ENCODE peak calls at places on chromosomes 5 and 9, in eight cellular contexts. One of them, this sample, is unnamed.

GRCh38 chr5:176813587-176814312 is 3.4 kb downstream of the UNC5A start:
- DNase-seq in body of pancreas: no peak
- DNase-seq in upper lobe of right lung: no peak
- DNase-seq in esophagus muscularis mucosa: no peak
- DNase-seq in PC-9: no peak
- DNase-seq in WTC11: no peak
- DNase-seq in GM06990: no peak
- DNase-seq in HCT116: no peak
- DNase-seq in this sample: no peak

GRCh38 chr9:136023401-136024225 is 62.4 kb upstream of the UBAC1 start:
- DNase-seq in body of pancreas: peak
- DNase-seq in HCT116: no peak
- DNase-seq in WTC11: peak
- DNase-seq in esophagus muscularis mucosa: no peak
- DNase-seq in PC-9: no peak
- DNase-seq in GM06990: no peak
- DNase-seq in upper lobe of right lung: peak
- DNase-seq in this sample: no peak

GRCh38 chr5:103034662-103035392 is 85.1 kb downstream of the GIN1 start:
- DNase-seq in HCT116: no peak
- DNase-seq in PC-9: no peak
- DNase-seq in upper lobe of right lung: peak
- DNase-seq in esophagus muscularis mucosa: no peak
- DNase-seq in WTC11: no peak
- DNase-seq in GM06990: no peak
- DNase-seq in body of pancreas: no peak
- DNase-seq in this sample: no peak

GRCh38 chr9:133960568-133961129 is 31.5 kb downstream of the VAV2 start:
- DNase-seq in HCT116: no peak
- DNase-seq in esophagus muscularis mucosa: no peak
- DNase-seq in WTC11: no peak
- DNase-seq in GM06990: no peak
- DNase-seq in PC-9: no peak
- DNase-seq in upper lobe of right lung: no peak
- DNase-seq in body of pancreas: peak
- DNase-seq in this sample: no peak

GRCh38 chr9:97696025-97696822 is 916 bp downstream of the XPA start:
- DNase-seq in upper lobe of right lung: no peak
- DNase-seq in WTC11: no peak
- DNase-seq in body of pancreas: no peak
- DNase-seq in PC-9: no peak
- DNase-seq in esophagus muscularis mucosa: no peak
- DNase-seq in HCT116: no peak
- DNase-seq in GM06990: no peak
- DNase-seq in this sample: no peak

GRCh38 chr5:148020247-148020646 is 43.5 kb upstream of the SPINK5 start:
- DNase-seq in GM06990: no peak
- DNase-seq in esophagus muscularis mucosa: no peak
- DNase-seq in body of pancreas: no peak
- DNase-seq in HCT116: no peak
- DNase-seq in upper lobe of right lung: no peak
- DNase-seq in PC-9: peak
- DNase-seq in WTC11: no peak
- DNase-seq in this sample: no peak

GRCh38 chr5:35171108-35171507 is 59.2 kb downstream of the PRLR start:
- DNase-seq in PC-9: no peak
- DNase-seq in HCT116: no peak
- DNase-seq in GM06990: no peak
- DNase-seq in upper lobe of right lung: no peak
- DNase-seq in esophagus muscularis mucosa: no peak
- DNase-seq in WTC11: no peak
- DNase-seq in body of pancreas: no peak
- DNase-seq in this sample: no peak

GRCh38 chr5:6593148-6594016 is 39.5 kb downstream of the NSUN2 start:
- DNase-seq in upper lobe of right lung: no peak
- DNase-seq in GM06990: no peak
- DNase-seq in HCT116: no peak
- DNase-seq in esophagus muscularis mucosa: no peak
- DNase-seq in WTC11: no peak
- DNase-seq in PC-9: no peak
- DNase-seq in body of pancreas: no peak
- DNase-seq in this sample: no peak

GRCh38 chr5:139698461-139699146 is 50.5 kb downstream of the CXXC5 start:
- DNase-seq in body of pancreas: peak
- DNase-seq in upper lobe of right lung: peak
- DNase-seq in PC-9: no peak
- DNase-seq in HCT116: no peak
- DNase-seq in esophagus muscularis mucosa: no peak
- DNase-seq in WTC11: peak
- DNase-seq in GM06990: no peak
- DNase-seq in this sample: no peak

GRCh38 chr9:115202960-115203751 is 85.2 kb upstream of the TNC start:
- DNase-seq in GM06990: no peak
- DNase-seq in upper lobe of right lung: no peak
- DNase-seq in WTC11: no peak
- DNase-seq in body of pancreas: no peak
- DNase-seq in HCT116: no peak
- DNase-seq in PC-9: no peak
- DNase-seq in esophagus muscularis mucosa: no peak
- DNase-seq in this sample: no peak

GRCh38 chr9:124697326-124698200 is 73.5 kb downstream of the NR6A1 start:
- DNase-seq in esophagus muscularis mucosa: no peak
- DNase-seq in WTC11: no peak
- DNase-seq in HCT116: no peak
- DNase-seq in body of pancreas: no peak
- DNase-seq in upper lobe of right lung: no peak
- DNase-seq in GM06990: no peak
- DNase-seq in PC-9: peak
- DNase-seq in this sample: no peak

GRCh38 chr5:17336054-17336453 is 118.6 kb downstream of the BASP1 start:
- DNase-seq in upper lobe of right lung: no peak
- DNase-seq in body of pancreas: no peak
- DNase-seq in GM06990: no peak
- DNase-seq in PC-9: no peak
- DNase-seq in esophagus muscularis mucosa: no peak
- DNase-seq in HCT116: no peak
- DNase-seq in WTC11: no peak
- DNase-seq in this sample: no peak

GRCh38 chr5:78907255-78907886 is 77.7 kb downstream of the ARSB start:
- DNase-seq in body of pancreas: peak
- DNase-seq in GM06990: no peak
- DNase-seq in PC-9: no peak
- DNase-seq in esophagus muscularis mucosa: no peak
- DNase-seq in WTC11: no peak
- DNase-seq in upper lobe of right lung: no peak
- DNase-seq in HCT116: no peak
- DNase-seq in this sample: no peak

GRCh38 chr5:133778636-133779035 is 166.3 kb upstream of the FSTL4 start:
- DNase-seq in PC-9: no peak
- DNase-seq in body of pancreas: no peak
- DNase-seq in WTC11: no peak
- DNase-seq in upper lobe of right lung: no peak
- DNase-seq in GM06990: no peak
- DNase-seq in esophagus muscularis mucosa: no peak
- DNase-seq in HCT116: no peak
- DNase-seq in this sample: no peak

GRCh38 chr5:133781446-133781845 is 169.1 kb upstream of the FSTL4 start:
- DNase-seq in esophagus muscularis mucosa: no peak
- DNase-seq in PC-9: no peak
- DNase-seq in HCT116: no peak
- DNase-seq in upper lobe of right lung: no peak
- DNase-seq in WTC11: no peak
- DNase-seq in GM06990: no peak
- DNase-seq in body of pancreas: no peak
- DNase-seq in this sample: no peak

GRCh38 chr5:133777951-133778350 is 165.6 kb upstream of the FSTL4 start:
- DNase-seq in upper lobe of right lung: no peak
- DNase-seq in PC-9: no peak
- DNase-seq in esophagus muscularis mucosa: no peak
- DNase-seq in body of pancreas: no peak
- DNase-seq in GM06990: no peak
- DNase-seq in WTC11: no peak
- DNase-seq in HCT116: no peak
- DNase-seq in this sample: no peak

GRCh38 chr5:133780619-133781280 is 168.4 kb upstream of the FSTL4 start:
- DNase-seq in WTC11: no peak
- DNase-seq in body of pancreas: no peak
- DNase-seq in PC-9: no peak
- DNase-seq in upper lobe of right lung: no peak
- DNase-seq in esophagus muscularis mucosa: no peak
- DNase-seq in HCT116: no peak
- DNase-seq in GM06990: no peak
- DNase-seq in this sample: no peak

GRCh38 chr5:133779828-133780475 is 167.6 kb upstream of the FSTL4 start:
- DNase-seq in body of pancreas: no peak
- DNase-seq in GM06990: no peak
- DNase-seq in upper lobe of right lung: no peak
- DNase-seq in WTC11: peak
- DNase-seq in HCT116: no peak
- DNase-seq in PC-9: no peak
- DNase-seq in esophagus muscularis mucosa: no peak
- DNase-seq in this sample: no peak
- TF ChIP-seq CTCF in body of pancreas: no peak
- TF ChIP-seq CTCF in GM06990: peak
- TF ChIP-seq CTCF in upper lobe of right lung: no peak
- TF ChIP-seq CTCF in WTC11: no peak
- TF ChIP-seq CTCF in HCT116: no peak
- TF ChIP-seq CTCF in PC-9: no peak
- TF ChIP-seq CTCF in esophagus muscularis mucosa: no peak
- TF ChIP-seq CTCF in this sample: no peak

DNA sequence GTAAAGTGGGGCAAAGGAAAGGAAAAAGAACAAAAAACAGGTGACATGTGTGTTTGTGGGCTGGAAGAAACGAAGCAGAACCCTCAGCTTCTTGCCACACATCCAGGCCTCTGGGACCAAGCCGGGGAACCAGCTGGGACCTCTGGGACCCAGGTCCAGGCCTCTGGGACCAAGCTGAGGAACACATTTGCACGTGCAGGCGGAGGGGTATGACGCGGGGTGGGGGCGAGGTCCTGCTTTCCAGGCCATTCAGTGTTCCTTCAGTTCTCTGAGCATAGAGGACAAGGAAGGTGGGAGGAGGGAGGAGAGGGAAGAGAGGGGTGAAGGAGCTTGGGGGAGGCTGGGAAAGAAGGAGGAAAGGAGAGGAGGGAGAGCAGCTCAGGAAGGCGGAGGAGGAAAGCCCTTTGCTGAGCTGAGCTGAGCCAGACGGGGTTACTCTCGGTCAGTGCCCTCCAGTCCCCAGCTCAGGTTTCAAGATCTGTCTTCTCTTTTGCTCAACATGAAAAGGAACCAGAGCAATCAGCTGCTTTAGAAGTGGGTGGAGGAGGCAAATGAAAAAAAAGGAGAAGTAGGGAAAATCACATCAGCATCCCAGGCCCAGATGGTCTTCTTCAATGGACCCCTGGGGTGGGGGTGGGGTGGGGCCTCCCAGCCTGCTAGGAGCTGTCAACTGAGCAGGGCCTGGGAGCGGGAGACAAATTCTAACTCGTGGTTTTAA is 59.1 kb downstream of the ABCA1 start:
- DNase-seq in body of pancreas: peak
- DNase-seq in upper lobe of right lung: peak
- DNase-seq in PC-9: peak
- DNase-seq in HCT116: no peak
- DNase-seq in GM06990: peak
- DNase-seq in esophagus muscularis mucosa: no peak
- DNase-seq in WTC11: peak
- DNase-seq in this sample: peak
- TF ChIP-seq CTCF in body of pancreas: no peak
- TF ChIP-seq CTCF in upper lobe of right lung: no peak
- TF ChIP-seq CTCF in PC-9: no peak
- TF ChIP-seq CTCF in HCT116: no peak
- TF ChIP-seq CTCF in GM06990: no peak
- TF ChIP-seq CTCF in esophagus muscularis mucosa: no peak
- TF ChIP-seq CTCF in WTC11: no peak
- TF ChIP-seq CTCF in this sample: no peak

GRCh38 chr9:132648283-132648682 is 21.5 kb downstream of the DDX31 start:
- DNase-seq in WTC11: no peak
- DNase-seq in body of pancreas: no peak
- DNase-seq in HCT116: no peak
- DNase-seq in PC-9: no peak
- DNase-seq in upper lobe of right lung: no peak
- DNase-seq in esophagus muscularis mucosa: no peak
- DNase-seq in GM06990: no peak
- DNase-seq in this sample: no peak

GRCh38 chr9:132647355-132647754 is 22.4 kb downstream of the DDX31 start:
- DNase-seq in PC-9: no peak
- DNase-seq in body of pancreas: no peak
- DNase-seq in WTC11: no peak
- DNase-seq in upper lobe of right lung: no peak
- DNase-seq in HCT116: no peak
- DNase-seq in esophagus muscularis mucosa: no peak
- DNase-seq in GM06990: no peak
- DNase-seq in this sample: no peak

GRCh38 chr9:132648685-132649084 is 21.1 kb downstream of the DDX31 start:
- DNase-seq in GM06990: no peak
- DNase-seq in HCT116: no peak
- DNase-seq in WTC11: no peak
- DNase-seq in upper lobe of right lung: no peak
- DNase-seq in esophagus muscularis mucosa: no peak
- DNase-seq in body of pancreas: no peak
- DNase-seq in PC-9: no peak
- DNase-seq in this sample: no peak

GRCh38 chr9:132647806-132648205 is 22.0 kb downstream of the DDX31 start:
- DNase-seq in PC-9: no peak
- DNase-seq in HCT116: no peak
- DNase-seq in body of pancreas: no peak
- DNase-seq in esophagus muscularis mucosa: no peak
- DNase-seq in GM06990: no peak
- DNase-seq in upper lobe of right lung: no peak
- DNase-seq in WTC11: no peak
- DNase-seq in this sample: no peak

GRCh38 chr9:132651259-132651658 is 18.5 kb downstream of the DDX31 start:
- DNase-seq in upper lobe of right lung: no peak
- DNase-seq in HCT116: no peak
- DNase-seq in PC-9: peak
- DNase-seq in esophagus muscularis mucosa: no peak
- DNase-seq in WTC11: no peak
- DNase-seq in body of pancreas: no peak
- DNase-seq in GM06990: no peak
- DNase-seq in this sample: no peak
- TF ChIP-seq CTCF in upper lobe of right lung: peak
- TF ChIP-seq CTCF in HCT116: peak
- TF ChIP-seq CTCF in PC-9: peak
- TF ChIP-seq CTCF in esophagus muscularis mucosa: no peak
- TF ChIP-seq CTCF in WTC11: no peak
- TF ChIP-seq CTCF in body of pancreas: no peak
- TF ChIP-seq CTCF in GM06990: peak
- TF ChIP-seq CTCF in this sample: peak

DNA sequence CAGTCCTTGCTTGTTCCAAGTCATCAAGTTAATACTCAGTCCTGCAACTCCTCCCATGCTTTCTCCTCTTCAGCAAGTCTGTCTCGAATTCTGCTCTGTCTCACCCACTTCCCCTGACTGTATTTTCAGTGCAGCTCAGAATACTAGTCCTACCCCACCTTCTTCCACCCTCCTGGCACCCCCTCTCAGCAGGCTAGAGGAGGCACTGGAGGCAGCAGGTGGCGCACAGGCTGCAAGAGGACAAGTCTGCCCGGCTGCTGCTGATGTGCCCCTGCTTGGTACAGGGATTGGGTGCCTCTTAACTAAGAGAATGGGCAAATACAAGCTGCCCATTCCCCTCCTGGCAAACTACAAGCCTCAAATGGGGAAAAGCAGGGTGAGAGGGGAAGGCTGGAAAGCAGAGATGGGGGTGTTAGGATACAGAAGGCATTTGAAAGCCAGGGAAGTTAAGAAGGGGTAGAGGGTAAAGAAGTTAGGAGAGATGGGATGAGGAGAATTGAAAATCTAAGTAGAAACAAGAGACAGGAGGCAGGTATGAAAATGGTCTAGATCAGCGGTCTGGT is 5.0 kb downstream of the TLN1 start:
- DNase-seq in esophagus muscularis mucosa: no peak
- DNase-seq in GM06990: peak
- DNase-seq in body of pancreas: no peak
- DNase-seq in WTC11: no peak
- DNase-seq in PC-9: no peak
- DNase-seq in HCT116: no peak
- DNase-seq in upper lobe of right lung: peak
- DNase-seq in this sample: no peak
- TF ChIP-seq CTCF in esophagus muscularis mucosa: peak
- TF ChIP-seq CTCF in GM06990: peak
- TF ChIP-seq CTCF in body of pancreas: no peak
- TF ChIP-seq CTCF in WTC11: no peak
- TF ChIP-seq CTCF in PC-9: no peak
- TF ChIP-seq CTCF in HCT116: no peak
- TF ChIP-seq CTCF in upper lobe of right lung: no peak
- TF ChIP-seq CTCF in this sample: peak